ENCODE peak calls at places on chromosome 16, in eight cellular contexts. M, Z, V, F, X, A, G and K are unnamed samples. For H3K9me3, the result is how much of the 10 kb centered on the place peaks cover.

GRCh38 chr16:17304124-17304813 is 166.5 kb downstream of the XYLT1 start:
- DNase-seq in A (no peak), F (peak), V (no peak), Z (no peak), G (peak), M (no peak), X (no peak), K (no peak)

GRCh38 chr16:86956437-86956836 is 360.8 kb downstream of the C16orf95 start:
- DNase-seq in G (no peak), X (no peak), V (no peak), F (no peak), A (no peak), Z (no peak), M (no peak), K (no peak)

GRCh38 chr16:84088695-84089395 is 27.9 kb downstream of the MBTPS1 start:
- DNase-seq in V (no peak), Z (peak), F (no peak), A (peak), G (no peak), X (no peak), M (peak), K (no peak)

GRCh38 chr16:54026456-54026855 is 260.1 kb downstream of the IRX3 start:
- DNase-seq in X (no peak), Z (no peak), A (no peak), M (no peak), G (no peak), V (peak), F (no peak), K (no peak)

GRCh38 chr16:26721290-26721689 is 345.4 kb upstream of the C16orf82 start:
- DNase-seq in G (no peak), F (no peak), V (no peak), A (no peak), M (no peak), X (no peak), Z (no peak), K (no peak)

GRCh38 chr16:90020838-90021382 is 1.7 kb upstream of the DBNDD1 start:
- DNase-seq in G (no peak), F (no peak), A (no peak), M (no peak), X (peak), V (no peak), Z (no peak), K (no peak)

GRCh38 chr16:53545433-53545832 is 42.4 kb upstream of the AKTIP start:
- DNase-seq in G (no peak), M (no peak), F (no peak), X (no peak), Z (peak), A (no peak), V (no peak), K (peak)

GRCh38 chr16:87407511-87408112 is 15.5 kb downstream of the MAP1LC3B start:
- DNase-seq in F (peak), Z (no peak), G (peak), V (no peak), M (peak), X (no peak), A (no peak), K (no peak)

GRCh38 chr16:51949260-51949659 is 597.7 kb downstream of the TOX3 start:
- DNase-seq in Z (no peak), V (no peak), A (no peak), G (no peak), M (no peak), X (no peak), F (no peak), K (no peak)

GRCh38 chr16:55189179-55189578 is 134.8 kb upstream of the IRX6 start:
- DNase-seq in V (no peak), X (no peak), G (no peak), A (no peak), F (no peak), Z (no peak), M (no peak), K (no peak)

GRCh38 chr16:25553711-25554436 is 137.9 kb upstream of the HS3ST4 start:
- DNase-seq in X (no peak), A (peak), V (no peak), G (no peak), F (no peak), M (no peak), Z (no peak), K (no peak)

GRCh38 chr16:85912271-85912974 is 13.5 kb downstream of the IRF8 start:
- DNase-seq in M (no peak), X (peak), A (no peak), F (no peak), V (peak), G (peak), Z (no peak), K (no peak)

GRCh38 chr16:46747777-46748651 is at the start of gene MYLK3:
- DNase-seq in X (no peak), Z (no peak), G (no peak), V (peak), M (peak), A (no peak), F (no peak), K (no peak)

GRCh38 chr16:58843675-58844074 is 109.6 kb upstream of the GOT2 start:
- DNase-seq in V (peak), M (no peak), Z (no peak), F (peak), X (no peak), G (no peak), A (peak), K (no peak)

GRCh38 chr16:81004646-81005353 is 1.9 kb downstream of the CMC2 start:
- DNase-seq in G (no peak), F (peak), M (no peak), V (peak), A (peak), Z (no peak), X (peak), K (peak)

DNA sequence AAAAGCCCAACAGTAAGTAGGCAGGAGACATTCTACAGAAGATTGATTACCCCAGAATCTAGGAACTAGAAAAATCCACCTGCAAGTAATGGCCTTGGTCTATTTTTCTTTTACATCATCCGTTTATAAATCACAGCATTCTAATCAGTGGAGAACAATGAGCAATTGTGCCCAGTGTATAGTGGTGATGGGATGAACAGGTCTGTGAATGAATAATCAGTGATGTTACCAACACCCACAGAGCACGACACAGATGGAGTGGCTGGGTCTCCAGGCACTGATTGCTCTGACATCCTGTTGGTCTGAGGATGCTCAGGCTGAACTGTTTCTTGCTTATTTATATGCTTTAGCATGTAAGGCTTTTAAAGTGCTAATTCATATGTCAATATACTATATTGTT is 1251.2 kb upstream of the CDH8 start:
- DNase-seq in Z (no peak), M (no peak), F (no peak), G (no peak), A (no peak), V (no peak), X (no peak), K (no peak)
- H3K4me3 ChIP-seq in Z (no peak), M (no peak), F (no peak), G (no peak), A (no peak), V (no peak), X (no peak), K (no peak)

GRCh38 chr16:68460067-68460466 is 11.8 kb upstream of the SMPD3 start:
- DNase-seq in Z (no peak), X (no peak), F (no peak), V (no peak), G (no peak), A (no peak), M (no peak), K (no peak)

GRCh38 chr16:68459457-68459856 is 11.1 kb upstream of the SMPD3 start:
- DNase-seq in F (no peak), A (no peak), X (no peak), G (no peak), M (no peak), Z (no peak), V (no peak), K (no peak)

GRCh38 chr16:68468849-68469248 is 20.5 kb upstream of the SMPD3 start:
- DNase-seq in X (no peak), M (no peak), G (no peak), V (no peak), F (no peak), Z (no peak), A (no peak), K (no peak)

GRCh38 chr16:68466174-68466573 is 17.9 kb upstream of the SMPD3 start:
- DNase-seq in A (no peak), V (no peak), F (no peak), Z (no peak), G (no peak), X (no peak), M (no peak), K (no peak)

GRCh38 chr16:68463904-68464303 is 15.6 kb upstream of the SMPD3 start:
- DNase-seq in F (no peak), M (no peak), Z (no peak), G (no peak), A (no peak), V (no peak), X (no peak), K (no peak)
- H3K9me3 ChIP-seq in F (under half), M (under half), Z (under half), G (under half), A (under half), V (under half), X (under half), K (under half)

GRCh38 chr16:69378036-69378435 is 7.8 kb downstream of the TERF2 start:
- DNase-seq in Z (no peak), V (no peak), X (no peak), A (no peak), F (no peak), M (no peak), G (no peak), K (no peak)
- H3K27ac ChIP-seq in Z (no peak), V (no peak), X (no peak), A (no peak), F (no peak), M (no peak), G (no peak), K (no peak)

DNA sequence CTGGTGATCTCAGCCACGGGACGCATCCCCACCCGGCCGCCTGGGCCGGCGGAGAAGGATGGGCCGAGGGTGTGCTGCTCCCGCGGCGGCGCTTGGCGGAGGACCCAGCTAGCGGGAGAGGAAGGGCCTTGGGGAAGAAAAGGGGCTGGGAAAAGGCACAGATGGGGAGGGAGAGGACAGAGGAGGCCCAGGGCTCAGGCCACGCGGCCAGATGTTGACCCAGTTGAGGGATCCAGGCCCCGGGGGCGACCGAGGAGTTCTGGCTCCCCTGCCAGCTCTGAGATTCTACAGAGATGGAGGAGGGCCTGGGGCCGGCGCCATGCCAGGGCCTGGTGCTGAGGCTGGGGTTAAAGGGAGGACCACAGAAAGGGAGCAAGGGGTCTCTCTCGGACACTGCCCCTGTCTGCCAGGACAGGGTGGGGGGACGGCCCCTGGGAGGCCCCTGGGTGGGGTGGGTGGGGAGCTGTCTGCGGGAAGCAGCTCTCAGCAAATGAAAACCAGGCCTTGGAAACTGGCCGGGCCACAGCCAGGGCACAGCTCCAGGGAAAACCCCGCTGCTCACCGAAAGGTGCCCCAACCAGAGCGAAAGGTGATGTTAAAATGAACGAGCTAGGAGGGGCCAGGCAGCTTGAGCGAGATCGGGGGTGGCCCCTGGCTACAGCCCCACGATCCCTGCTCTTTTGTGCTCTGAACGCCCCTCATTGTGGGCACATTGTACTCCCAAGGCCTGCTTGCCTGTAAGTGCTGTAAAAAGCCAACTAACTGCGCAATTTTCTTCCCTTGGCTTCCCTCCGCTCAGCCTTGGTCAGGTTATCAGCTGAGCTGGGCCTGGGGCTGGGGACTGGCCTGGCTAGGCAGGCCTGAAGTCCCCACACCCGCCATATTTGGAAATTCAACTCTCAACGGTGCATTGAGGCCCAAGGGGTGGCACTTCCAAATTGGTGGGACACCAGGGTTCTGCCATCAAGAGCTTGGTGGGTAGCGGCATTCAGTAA is 191.4 kb downstream of the ZNF423 start:
- DNase-seq in Z (no peak), X (no peak), V (peak), G (no peak), A (no peak), F (no peak), M (peak), K (no peak)
- H3K4me3 ChIP-seq in Z (no peak), X (no peak), V (no peak), G (no peak), A (no peak), F (no peak), M (peak), K (no peak)

GRCh38 chr16:72677662-72678447 is 370.1 kb downstream of the ZFHX3 start:
- DNase-seq in X (peak), G (no peak), V (no peak), M (no peak), F (no peak), A (no peak), Z (no peak), K (no peak)

GRCh38 chr16:72679856-72680255 is 368.1 kb downstream of the ZFHX3 start:
- DNase-seq in X (no peak), G (no peak), M (no peak), F (no peak), Z (no peak), V (no peak), A (no peak), K (no peak)

GRCh38 chr16:72680732-72681131 is 367.2 kb downstream of the ZFHX3 start:
- DNase-seq in A (no peak), V (no peak), M (no peak), G (no peak), F (no peak), Z (no peak), X (no peak), K (no peak)
- H3K9me3 ChIP-seq in A (under half), V (under half), M (under half), G (under half), F (under half), Z (under half), X (under half), K (under half)